ENCODE peak calls at places on chromosomes 12 and 14, in six cellular contexts. C is CD4-positive, alpha-beta T cell; L is A549; U is esophagus squamous epithelium; P is natural killer cell; V is left ventricle myocardium inferior. J is an unnamed sample.

GRCh38 chr14:104505085-104506074 is 74.2 kb upstream of the C14orf180 start:
- DNase-seq in C (no peak), L (no peak), U (no peak), P (no peak), V (no peak), J (no peak)

GRCh38 chr12:54725233-54725843 is 77.2 kb upstream of the DCD start:
- DNase-seq in C (no peak), L (peak), U (no peak), P (no peak), V (no peak), J (no peak)

GRCh38 chr12:132559652-132560420 is 50.5 kb downstream of the LRCOL1 start:
- DNase-seq in C (peak), L (peak), U (no peak), P (no peak), V (peak), J (no peak)

GRCh38 chr14:53468876-53469275 is 315.8 kb upstream of the DDHD1 start:
- DNase-seq in C (no peak), L (no peak), U (no peak), P (no peak), V (no peak), J (no peak)

GRCh38 chr12:131091976-131092691 is 138.4 kb downstream of the ADGRD1 start:
- DNase-seq in C (no peak), L (no peak), U (no peak), P (no peak), V (no peak), J (peak)

GRCh38 chr12:57850924-57851323 is 4.4 kb upstream of the CTDSP2 start:
- DNase-seq in C (no peak), L (no peak), U (no peak), P (no peak), V (no peak), J (no peak)

GRCh38 chr14:95301527-95302187 is 18.1 kb downstream of the CLMN start:
- DNase-seq in C (no peak), L (no peak), U (no peak), P (no peak), V (no peak), J (no peak)

GRCh38 chr14:64997108-64997794 is 10.6 kb downstream of the FNTB start:
- DNase-seq in C (no peak), L (no peak), U (no peak), P (no peak), V (no peak), J (no peak)

GRCh38 chr12:49961111-49961922 is at the start of gene AQP5:
- DNase-seq in C (no peak), L (no peak), U (no peak), P (no peak), V (no peak), J (no peak)

GRCh38 chr12:50635356-50635755 is 128.5 kb upstream of the ATF1 start:
- DNase-seq in C (no peak), L (no peak), U (no peak), P (no peak), V (peak), J (no peak)

GRCh38 chr12:119802472-119802871 is 74.6 kb downstream of the CIT start:
- DNase-seq in C (no peak), L (no peak), U (no peak), P (no peak), V (peak), J (no peak)

GRCh38 chr12:26434299-26434915 is 239.0 kb downstream of the SSPN start:
- DNase-seq in C (no peak), L (peak), U (no peak), P (no peak), V (no peak), J (no peak)

GRCh38 chr14:43105305-43105704 is 1401.8 kb downstream of the FSCB start:
- DNase-seq in C (no peak), L (no peak), U (no peak), P (no peak), V (no peak), J (no peak)

GRCh38 chr12:93441111-93441616 is 583 bp downstream of the UBE2N start:
- DNase-seq in C (peak), L (peak), U (no peak), P (peak), V (peak), J (peak)

GRCh38 chr12:122422769-122423257 is 344 bp upstream of the CLIP1 start:
- DNase-seq in C (no peak), L (peak), U (no peak), P (no peak), V (peak), J (peak)

GRCh38 chr12:91704446-91704845 is 441.2 kb downstream of the BTG1 start:
- DNase-seq in C (no peak), L (no peak), U (no peak), P (no peak), V (no peak), J (no peak)

GRCh38 chr12:70005864-70006618 is 181.0 kb downstream of the MYRFL start:
- DNase-seq in C (no peak), L (no peak), U (no peak), P (no peak), V (no peak), J (no peak)

GRCh38 chr14:61710853-61711817 is 15.8 kb downstream of the HIF1A start:
- DNase-seq in C (no peak), L (no peak), U (no peak), P (no peak), V (no peak), J (no peak)

GRCh38 chr12:3186546-3187237 is 109.5 kb downstream of the TSPAN9 start:
- DNase-seq in C (no peak), L (no peak), U (no peak), P (no peak), V (no peak), J (no peak)

GRCh38 chr12:126651133-126651532 is 1585.9 kb downstream of the AACS start:
- DNase-seq in C (no peak), L (no peak), U (no peak), P (no peak), V (no peak), J (no peak)

GRCh38 chr12:17203497-17203896 is 597.5 kb upstream of the LMO3 start:
- DNase-seq in C (no peak), L (no peak), U (no peak), P (no peak), V (no peak), J (peak)

GRCh38 chr12:109811624-109811995 is 21.6 kb downstream of the TRPV4 start:
- DNase-seq in C (no peak), L (no peak), U (no peak), P (no peak), V (no peak), J (no peak)

GRCh38 chr12:89880695-89881350 is 172.2 kb upstream of the ATP2B1 start:
- DNase-seq in C (peak), L (no peak), U (peak), P (peak), V (no peak), J (peak)

GRCh38 chr12:56042430-56043203 is 899 bp downstream of the RPS26 start:
- DNase-seq in C (no peak), L (no peak), U (no peak), P (no peak), V (no peak), J (no peak)

GRCh38 chr12:113473942-113474341 is 2.3 kb upstream of the LHX5 start:
- DNase-seq in C (no peak), L (no peak), U (no peak), P (no peak), V (no peak), J (no peak)

GRCh38 chr14:37466623-37467088 is 128.4 kb downstream of the FOXA1 start:
- DNase-seq in C (no peak), L (no peak), U (no peak), P (no peak), V (no peak), J (no peak)

GRCh38 chr12:59452259-59452658 is 143.6 kb upstream of the SLC16A7 start:
- DNase-seq in C (no peak), L (no peak), U (no peak), P (no peak), V (no peak), J (no peak)

GRCh38 chr12:7154901-7155470 is 24.8 kb downstream of the CLSTN3 start:
- DNase-seq in C (no peak), L (no peak), U (no peak), P (no peak), V (no peak), J (no peak)

GRCh38 chr14:61420326-61420725 is 98.9 kb downstream of the PRKCH start:
- DNase-seq in C (peak), L (no peak), U (no peak), P (no peak), V (no peak), J (no peak)

GRCh38 chr14:93044601-93045000 is 71.1 kb downstream of the ITPK1 start:
- DNase-seq in C (no peak), L (no peak), U (no peak), P (no peak), V (no peak), J (peak)

GRCh38 chr12:116370004-116370404 is 92.5 kb upstream of the MED13L start:
- DNase-seq in C (no peak), L (no peak), U (no peak), P (no peak), V (no peak), J (no peak)

GRCh38 chr12:89369166-89369565 is 16.9 kb upstream of the DUSP6 start:
- DNase-seq in C (no peak), L (no peak), U (no peak), P (no peak), V (no peak), J (no peak)

GRCh38 chr12:68510394-68510793 is 100.3 kb upstream of the RAP1B start:
- DNase-seq in C (no peak), L (no peak), U (no peak), P (no peak), V (no peak), J (no peak)

GRCh38 chr12:15772405-15773018 is 16.7 kb downstream of the EPS8 start:
- DNase-seq in C (no peak), L (no peak), U (no peak), P (no peak), V (no peak), J (no peak)
- TF ChIP-seq CTCF in C (peak), L (peak), U (peak), P (peak), V (peak), J (peak)

GRCh38 chr12:80411787-80412186 is 32.2 kb upstream of the PTPRQ start:
- DNase-seq in C (no peak), L (no peak), U (no peak), P (no peak), V (no peak), J (no peak)

GRCh38 chr12:80412343-80412953 is 31.6 kb upstream of the PTPRQ start:
- DNase-seq in C (no peak), L (peak), U (no peak), P (no peak), V (no peak), J (no peak)

DNA sequence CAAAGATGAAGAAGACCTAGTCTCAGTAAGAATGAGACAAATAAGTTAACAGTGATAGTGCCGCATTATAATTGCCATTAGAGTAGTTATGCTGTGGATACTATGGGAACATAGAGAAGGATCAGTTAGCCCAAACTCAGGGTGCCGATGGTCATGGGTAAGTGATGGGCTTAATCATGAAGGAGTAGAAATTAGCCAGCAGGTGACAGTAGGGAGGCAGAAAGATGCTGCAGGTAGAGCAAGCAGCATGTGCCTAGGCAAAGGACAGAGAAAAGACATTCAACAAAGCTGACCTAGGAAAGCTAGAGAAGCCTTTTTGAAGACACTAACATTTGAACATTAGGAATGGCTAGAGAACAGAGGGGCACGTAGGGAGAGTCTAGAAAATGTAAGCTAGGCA is 30.6 kb upstream of the PTPRQ start:
- DNase-seq in C (no peak), L (no peak), U (no peak), P (no peak), V (no peak), J (no peak)
- TF ChIP-seq CTCF in C (no peak), L (peak), U (no peak), P (no peak), V (no peak), J (no peak)

DNA sequence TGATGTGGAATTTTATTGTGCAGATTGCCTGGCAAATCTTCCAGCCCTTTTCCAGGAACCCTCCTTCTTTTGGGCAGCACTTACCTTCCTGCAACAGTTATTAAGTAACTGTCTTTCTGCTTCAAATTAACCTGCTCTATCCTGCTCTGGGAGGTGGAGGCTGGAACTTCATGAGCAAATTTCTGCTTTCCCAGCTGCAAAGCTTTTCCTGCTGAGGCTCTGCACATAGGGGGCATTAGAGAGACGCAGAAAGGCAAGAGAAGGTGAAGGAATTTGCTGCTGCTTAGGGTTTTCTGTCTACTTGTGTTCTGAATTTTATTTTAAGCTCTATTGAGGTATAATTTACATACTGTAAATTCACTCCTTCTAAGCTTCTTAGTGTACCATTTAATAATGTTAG is 259.2 kb downstream of the PCNX1 start:
- DNase-seq in C (no peak), L (peak), U (no peak), P (no peak), V (no peak), J (no peak)
- TF ChIP-seq CTCF in C (no peak), L (peak), U (peak), P (no peak), V (peak), J (peak)

GRCh38 chr14:20690848-20691640 is 2.5 kb downstream of the ANG start:
- DNase-seq in C (peak), L (peak), U (no peak), P (no peak), V (no peak), J (no peak)
- TF ChIP-seq CTCF in C (peak), L (peak), U (peak), P (peak), V (peak), J (peak)

GRCh38 chr12:99057670-99058069 is 412.6 kb downstream of the APAF1 start:
- DNase-seq in C (no peak), L (no peak), U (no peak), P (no peak), V (no peak), J (no peak)

GRCh38 chr12:99054601-99055128 is 409.6 kb downstream of the APAF1 start:
- DNase-seq in C (no peak), L (no peak), U (no peak), P (no peak), V (no peak), J (no peak)

GRCh38 chr12:99056186-99056585 is 411.1 kb downstream of the APAF1 start:
- DNase-seq in C (no peak), L (no peak), U (no peak), P (no peak), V (no peak), J (no peak)

GRCh38 chr12:99055294-99055693 is 410.2 kb downstream of the APAF1 start:
- DNase-seq in C (no peak), L (no peak), U (no peak), P (no peak), V (no peak), J (no peak)

GRCh38 chr12:99053599-99054362 is 408.7 kb downstream of the APAF1 start:
- DNase-seq in C (no peak), L (no peak), U (no peak), P (no peak), V (no peak), J (no peak)
- TF ChIP-seq CTCF in C (no peak), L (no peak), U (no peak), P (no peak), V (no peak), J (no peak)

DNA sequence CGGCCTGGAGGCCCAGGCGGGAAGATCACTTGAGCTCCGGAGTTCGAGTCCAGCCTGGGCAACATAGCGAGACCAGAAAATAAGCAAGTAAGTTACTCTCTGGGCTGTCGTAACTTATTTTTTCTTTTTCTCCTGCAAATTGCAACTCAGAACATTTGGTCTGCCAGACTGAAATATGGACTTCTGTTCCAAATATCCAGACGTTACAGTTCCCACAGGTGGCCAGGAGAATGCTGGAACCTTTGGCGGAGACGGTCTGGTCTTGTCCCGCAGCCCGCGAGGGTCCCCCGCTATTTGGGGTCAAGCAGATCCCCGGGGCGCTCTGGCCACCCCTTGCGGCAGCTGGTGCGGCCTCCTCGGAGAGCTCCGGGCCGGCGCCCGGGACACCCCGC is 488 bp upstream of the PLEKHH1 start:
- DNase-seq in C (no peak), L (no peak), U (no peak), P (no peak), V (no peak), J (no peak)
- TF ChIP-seq CTCF in C (no peak), L (no peak), U (no peak), P (no peak), V (no peak), J (no peak)

GRCh38 chr12:53047221-53048032 is 2.4 kb upstream of the TNS2 start:
- DNase-seq in C (peak), L (peak), U (no peak), P (peak), V (peak), J (no peak)
- TF ChIP-seq CTCF in C (no peak), L (peak), U (peak), P (peak), V (peak), J (peak)